ENCODE peak calls at places on chromosomes 5 and 9, in five cellular contexts. I, V, E, C and N are unnamed samples.

GRCh38 chr5:40224421-40224820 is 455.3 kb upstream of the PTGER4 start:
- DNase-seq in I (no peak), V (peak; percentile 75), E (no peak), C (no peak), N (no peak)

GRCh38 chr9:120331913-120332312 is 248.1 kb downstream of the CDK5RAP2 start:
- DNase-seq in I (no peak), V (no peak), E (peak; percentile 3), C (no peak), N (no peak)

GRCh38 chr5:172935096-172935495 is 24.1 kb upstream of the RPL26L1 start:
- DNase-seq in I (no peak), V (no peak), E (no peak), C (no peak), N (no peak)

GRCh38 chr9:128374221-128374675 is 3.1 kb downstream of the URM1 start:
- DNase-seq in I (no peak), V (no peak), E (no peak), C (no peak), N (no peak)

GRCh38 chr9:134053401-134053871 is 14.4 kb downstream of the BRD3 start:
- DNase-seq in I (no peak), V (no peak), E (no peak), C (no peak), N (no peak)

GRCh38 chr9:19232830-19233194 is 2.3 kb downstream of the DENND4C start:
- DNase-seq in I (no peak), V (peak; percentile 56), E (no peak), C (no peak), N (no peak)

GRCh38 chr9:112194969-112195431 is 19.9 kb upstream of the SUSD1 start:
- DNase-seq in I (no peak), V (peak; percentile 70), E (no peak), C (no peak), N (no peak)

GRCh38 chr5:128553747-128554146 is 15.7 kb upstream of the FBN2 start:
- DNase-seq in I (no peak), V (no peak), E (no peak), C (no peak), N (no peak)

GRCh38 chr9:114448706-114449105 is 56.6 kb downstream of the WHRN start:
- DNase-seq in I (no peak), V (peak; percentile 18), E (no peak), C (peak; percentile 5), N (no peak)

GRCh38 chr9:32579706-32580331 is 6.9 kb upstream of the NDUFB6 start:
- DNase-seq in I (peak; percentile 59), V (peak; percentile 53), E (peak; percentile 82), C (peak; percentile 60), N (peak; percentile 54)

GRCh38 chr5:87074934-87075541 is 192.6 kb upstream of the RASA1 start:
- DNase-seq in I (no peak), V (no peak), E (no peak), C (no peak), N (no peak)

GRCh38 chr5:53481354-53481886 is 991 bp downstream of the FST start:
- DNase-seq in I (no peak), V (peak; percentile 23), E (no peak), C (peak; percentile 38), N (no peak)

GRCh38 chr5:53479045-53479655 is 1.3 kb upstream of the FST start:
- DNase-seq in I (no peak), V (peak; percentile 48), E (no peak), C (no peak), N (no peak)

GRCh38 chr5:53478411-53479044 is 1.9 kb upstream of the FST start:
- DNase-seq in I (peak; percentile 76), V (peak; percentile 63), E (peak; percentile 74), C (peak; percentile 76), N (peak; percentile 78)

GRCh38 chr5:53480474-53481353 is at the start of gene FST:
- DNase-seq in I (peak; percentile 42), V (peak; percentile 36), E (peak; percentile 78), C (peak; percentile 57), N (peak; percentile 72)

GRCh38 chr5:53479656-53480473 is 564 bp upstream of the FST start:
- DNase-seq in I (peak; percentile 57), V (peak; percentile 73), E (peak; percentile 80), C (peak; percentile 57), N (peak; percentile 61)
- H2BK15ac ChIP-seq in I (no peak overlapping the region), V (no peak overlapping the region), E (no peak overlapping the region), C (peak overlapping the region; percentile 79), N (peak overlapping the region; percentile 43)

DNA sequence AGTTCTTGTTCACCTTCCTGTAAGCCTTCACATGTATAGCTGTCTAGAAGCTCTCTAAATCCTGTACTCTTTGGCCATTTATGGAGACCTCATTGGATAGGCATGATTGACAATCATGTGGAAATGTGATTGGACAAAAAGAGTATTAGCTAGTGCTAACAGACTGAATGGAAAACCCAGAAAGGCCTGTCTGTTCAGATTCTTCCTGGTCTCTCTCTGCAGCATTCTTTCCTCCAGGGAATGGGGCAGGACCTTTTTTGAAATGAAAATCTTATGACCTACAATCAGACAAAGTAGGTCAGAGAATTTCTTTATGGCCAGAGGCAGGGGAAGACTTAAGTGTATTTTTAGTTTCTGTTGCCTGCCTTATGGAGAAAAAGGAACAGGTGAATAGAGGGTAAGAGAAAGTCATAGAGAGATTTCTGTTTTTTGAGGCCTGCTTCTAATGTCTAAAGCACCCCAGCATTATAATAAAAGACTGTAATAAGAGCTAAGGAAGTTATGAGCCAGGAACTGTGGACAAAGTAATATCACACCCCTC is 152.4 kb upstream of the CCDC152 start:
- DNase-seq in I (no peak), V (no peak), E (no peak), C (no peak), N (no peak)
- H4K91ac ChIP-seq in I (no peak overlapping the region), V (no peak overlapping the region), E (no peak overlapping the region), C (no peak overlapping the region), N (no peak overlapping the region)

GRCh38 chr5:38605610-38606009 is 49.2 kb upstream of the LIFR start:
- DNase-seq in I (no peak), V (no peak), E (no peak), C (no peak), N (no peak)

GRCh38 chr5:38603691-38604090 is 47.2 kb upstream of the LIFR start:
- DNase-seq in I (no peak), V (peak; percentile 40), E (no peak), C (peak; percentile 70), N (no peak)

GRCh38 chr5:38608877-38609276 is 52.4 kb upstream of the LIFR start:
- DNase-seq in I (no peak), V (no peak), E (no peak), C (no peak), N (no peak)

GRCh38 chr5:38607396-38607795 is 51.0 kb upstream of the LIFR start:
- DNase-seq in I (no peak), V (peak; percentile 97), E (no peak), C (peak; percentile 95), N (no peak)

GRCh38 chr5:38607930-38608545 is 51.6 kb upstream of the LIFR start:
- DNase-seq in I (no peak), V (peak; percentile 86), E (no peak), C (peak; percentile 48), N (no peak)
- H2BK15ac ChIP-seq in I (no peak overlapping the region), V (no peak overlapping the region), E (no peak overlapping the region), C (no peak overlapping the region), N (no peak overlapping the region)

DNA sequence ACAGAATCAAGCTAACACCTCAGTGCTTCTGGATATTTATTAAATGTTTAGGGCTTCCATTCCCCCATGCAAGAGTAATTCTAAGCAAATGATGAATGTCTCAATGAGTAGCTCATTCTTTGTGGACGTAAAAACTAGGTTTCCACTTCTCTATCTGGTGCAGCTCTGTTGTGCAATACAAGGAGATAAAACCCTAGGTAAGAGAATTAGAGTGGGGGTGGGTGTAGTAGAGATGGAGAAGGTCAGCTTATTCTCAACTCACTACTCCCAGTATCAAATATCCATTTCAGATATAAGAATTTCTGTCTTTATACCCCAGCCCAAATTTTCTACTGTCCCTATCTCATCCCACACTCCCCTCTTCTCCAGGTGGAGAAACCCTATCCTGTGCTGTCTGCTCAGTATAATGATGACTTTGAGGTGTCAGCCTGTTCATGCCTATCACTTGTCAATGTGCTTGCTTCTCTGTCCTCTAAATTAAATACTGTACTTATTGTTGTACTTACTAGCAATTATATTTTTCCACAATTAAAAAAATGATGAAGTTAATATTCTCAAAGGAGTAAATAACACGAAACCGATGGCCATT is 4.3 kb upstream of the FYB1 start:
- DNase-seq in I (no peak), V (no peak), E (no peak), C (no peak), N (no peak)
- H4K91ac ChIP-seq in I (no peak overlapping the region), V (no peak overlapping the region), E (no peak overlapping the region), C (no peak overlapping the region), N (no peak overlapping the region)

DNA sequence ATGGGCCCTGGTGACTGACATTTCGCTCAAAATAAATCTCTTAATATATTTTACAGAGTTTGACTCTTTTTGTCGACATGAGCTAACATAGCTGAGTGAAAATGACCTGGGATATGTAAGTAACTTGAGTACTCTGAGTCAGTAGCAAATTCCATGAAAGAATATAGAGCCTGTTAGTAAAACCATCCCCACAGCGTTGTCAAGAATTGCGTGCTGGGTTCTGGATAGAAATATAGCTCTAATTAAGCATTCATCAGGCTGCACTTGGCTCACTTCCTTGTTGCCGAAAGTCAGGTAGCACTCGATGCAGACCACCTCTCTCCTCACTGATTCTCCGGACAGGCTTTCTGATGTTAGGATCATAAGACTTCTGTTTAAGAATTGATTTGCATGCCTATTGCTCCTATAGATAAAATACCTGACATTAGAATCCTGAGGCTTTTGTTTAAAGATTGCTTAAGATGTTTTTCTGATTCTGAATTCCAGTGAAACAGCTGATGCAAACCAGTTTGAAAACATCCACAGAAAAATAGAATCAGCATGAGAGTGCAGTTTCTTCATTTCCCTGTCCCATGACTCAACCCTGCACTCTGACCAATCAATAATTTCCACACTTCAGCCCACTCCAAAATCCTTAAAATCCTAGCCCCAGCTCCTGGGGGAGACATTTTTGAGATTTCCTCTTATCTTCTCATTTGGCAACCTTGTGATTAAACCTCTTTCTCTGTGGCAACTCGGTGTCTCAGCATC is 310.6 kb downstream of the DIRAS2 start:
- DNase-seq in I (no peak), V (peak; percentile 63), E (no peak), C (peak; percentile 70), N (no peak)
- H2BK15ac ChIP-seq in I (no peak overlapping the region), V (no peak overlapping the region), E (no peak overlapping the region), C (no peak overlapping the region), N (no peak overlapping the region)

GRCh38 chr5:82570-82969 is 9.4 kb upstream of the PLEKHG4B start:
- DNase-seq in I (no peak), V (no peak), E (no peak), C (no peak), N (no peak)

GRCh38 chr5:82092-82491 is 9.9 kb upstream of the PLEKHG4B start:
- DNase-seq in I (peak; percentile 85), V (peak; percentile 17), E (peak; percentile 66), C (peak; percentile 15), N (peak; percentile 83)

GRCh38 chr5:81391-82021 is 10.5 kb upstream of the PLEKHG4B start:
- DNase-seq in I (no peak), V (no peak), E (no peak), C (no peak), N (no peak)

GRCh38 chr5:85334-85995 is 6.5 kb upstream of the PLEKHG4B start:
- DNase-seq in I (no peak), V (no peak), E (no peak), C (no peak), N (no peak)

DNA sequence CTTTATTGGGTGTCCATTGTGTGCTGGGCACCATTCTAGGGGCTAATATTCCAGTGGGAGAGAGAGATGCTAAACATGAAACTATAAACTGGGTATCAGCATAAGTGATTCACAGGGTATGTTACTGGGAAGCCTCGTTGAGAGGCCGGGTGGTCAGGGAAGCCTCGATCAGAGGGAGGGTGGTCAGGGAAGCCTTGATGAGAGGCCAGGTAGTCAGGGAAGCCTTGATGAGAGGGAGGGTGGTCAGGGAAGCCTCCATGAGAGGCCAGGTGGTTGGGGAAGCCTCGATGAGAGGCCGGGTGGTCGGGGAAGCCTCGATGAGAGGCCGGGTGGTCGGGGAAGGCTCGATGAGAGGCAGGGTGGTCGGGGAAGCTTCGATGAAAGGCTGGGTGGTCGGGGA is 8.9 kb upstream of the PLEKHG4B start:
- DNase-seq in I (no peak), V (no peak), E (no peak), C (no peak), N (no peak)
- H4K91ac ChIP-seq in I (no peak overlapping the region), V (no peak overlapping the region), E (no peak overlapping the region), C (no peak overlapping the region), N (no peak overlapping the region)